ENCODE peak calls at places on chromosomes 12 and 14, in nine cellular contexts. O is head of caudate nucleus; S is type B pancreatic cell; J is neural crest cell; H is GDM1; R is breast epithelium; T is activated naive CD4-positive, alpha-beta T cell; W is HT1080; U is T follicular helper cell. I is an unnamed sample.

GRCh38 chr14:103071544-103072251 is 12.3 kb upstream of the LBHD2 start:
- DNase-seq in U (no peak), W (no peak), O (no peak), H (no peak), T (no peak), J (no peak), R (no peak), S (no peak), I (no peak)

GRCh38 chr14:32932302-32932920 is 6.3 kb upstream of the NPAS3 start:
- DNase-seq in R (no peak), T (no peak), W (no peak), O (no peak), J (no peak), U (no peak), S (no peak), H (no peak), I (no peak)

GRCh38 chr12:68348419-68348818 is 16.3 kb upstream of the MDM1 start:
- DNase-seq in U (no peak), W (no peak), T (no peak), S (no peak), O (no peak), J (no peak), R (no peak), H (no peak), I (no peak)

GRCh38 chr14:45332360-45332988 is 79.5 kb upstream of the MIS18BP1 start:
- DNase-seq in J (no peak), O (no peak), S (no peak), T (no peak), R (no peak), U (no peak), W (no peak), H (no peak), I (no peak)

GRCh38 chr12:13165578-13166120 is 30.9 kb upstream of the EMP1 start:
- DNase-seq in U (peak; percentile 25), J (no peak), H (peak; percentile 28), R (peak; percentile 76), O (no peak), W (peak; percentile 91), T (peak; percentile 52), S (no peak), I (peak; percentile 87)

GRCh38 chr12:108907861-108908302 is 28.0 kb downstream of the DAO start:
- DNase-seq in H (peak; percentile 83), W (no peak), S (no peak), O (no peak), R (no peak), U (no peak), J (no peak), T (no peak), I (no peak)

GRCh38 chr12:25348290-25348689 is 97.6 kb upstream of the KRAS start:
- DNase-seq in H (no peak), R (no peak), W (no peak), U (no peak), S (no peak), O (no peak), T (no peak), J (no peak), I (no peak)

GRCh38 chr12:99658950-99659349 is 11.4 kb downstream of the GARIN6 start:
- DNase-seq in U (no peak), J (no peak), W (no peak), R (no peak), O (no peak), S (no peak), H (no peak), T (no peak), I (no peak)

GRCh38 chr14:94571395-94571794 is 9.8 kb upstream of the SERPINA5 start:
- DNase-seq in J (no peak), W (no peak), U (no peak), H (no peak), O (no peak), T (no peak), R (no peak), S (no peak), I (no peak)

GRCh38 chr12:76247026-76247688 is 101.1 kb downstream of the BBS10 start:
- DNase-seq in W (no peak), U (no peak), T (no peak), S (no peak), R (no peak), J (no peak), O (no peak), H (no peak), I (no peak)

GRCh38 chr14:74704656-74705055 is 8.2 kb downstream of the AREL1 start:
- DNase-seq in O (no peak), R (no peak), J (no peak), H (no peak), S (no peak), T (no peak), U (no peak), W (no peak), I (no peak)

GRCh38 chr12:105596731-105597130 is 266.2 kb downstream of the C12orf75 start:
- DNase-seq in T (no peak), H (no peak), U (no peak), S (no peak), O (no peak), W (no peak), J (no peak), R (no peak), I (no peak)

GRCh38 chr14:99274346-99275221 is 2.6 kb upstream of the BCL11B start:
- DNase-seq in S (peak; percentile 89), R (peak; percentile 82), T (peak; percentile 31), U (no peak), W (peak; percentile 62), J (peak; percentile 80), O (peak; percentile 69), H (no peak), I (peak; percentile 66)

GRCh38 chr12:91502208-91502607 is 319.6 kb upstream of the DCN start:
- DNase-seq in T (no peak), H (no peak), R (no peak), U (no peak), J (no peak), S (no peak), O (no peak), W (no peak), I (no peak)

GRCh38 chr12:101230547-101230946 is 20.5 kb upstream of the SLC5A8 start:
- DNase-seq in S (no peak), T (no peak), H (no peak), R (no peak), W (peak; percentile 88), U (no peak), J (no peak), O (no peak), I (no peak)

I was measured in activated CD4-positive, alpha-beta memory T cell treated with anti-CD3 and anti-CD28 coated beads, Interleukin-2, amount 10 ng/mL, durations not matched to agents 7 days and 5 days.